ENCODE peak calls at places on chromosome 1, in five cellular contexts. One of them, this sample, is unnamed.
A peak's percentile ranks its signal among the peaks of the same experiment; 100 is the strongest.

GRCh38 chr1:87242445-87243185 is 86.1 kb upstream of the LMO4 start:
- DNase-seq in HS-5: no peak
- DNase-seq in left ventricle myocardium inferior: no peak
- DNase-seq in amniotic stem cell: no peak
- DNase-seq in NCI-H2029 treated with DMSO at 0.1 percent for 48 hours: no peak
- DNase-seq in this sample: no peak

GRCh38 chr1:50920409-50920808 is 39.7 kb downstream of the FAF1 start:
- DNase-seq in HS-5: no peak
- DNase-seq in NCI-H2029 treated with DMSO at 0.1 percent for 48 hours: no peak
- DNase-seq in amniotic stem cell: no peak
- DNase-seq in left ventricle myocardium inferior: no peak
- DNase-seq in this sample: no peak

GRCh38 chr1:96845464-96845863 is 123.9 kb downstream of the PTBP2 start:
- DNase-seq in left ventricle myocardium inferior: no peak
- DNase-seq in NCI-H2029 treated with DMSO at 0.1 percent for 48 hours: no peak
- DNase-seq in HS-5: no peak
- DNase-seq in amniotic stem cell: no peak
- DNase-seq in this sample: no peak

GRCh38 chr1:16122361-16122881 is 33.4 kb downstream of the EPHA2 start:
- DNase-seq in amniotic stem cell: no peak
- DNase-seq in HS-5: no peak
- DNase-seq in NCI-H2029 treated with DMSO at 0.1 percent for 48 hours: no peak
- DNase-seq in left ventricle myocardium inferior: no peak
- DNase-seq in this sample: no peak

GRCh38 chr1:167416506-167416905 is 101.8 kb downstream of the CD247 start:
- DNase-seq in left ventricle myocardium inferior: no peak
- DNase-seq in amniotic stem cell: no peak
- DNase-seq in HS-5: no peak
- DNase-seq in NCI-H2029 treated with DMSO at 0.1 percent for 48 hours: no peak
- DNase-seq in this sample: no peak

GRCh38 chr1:226602186-226603029 is 53.8 kb downstream of the STUM start:
- DNase-seq in NCI-H2029 treated with DMSO at 0.1 percent for 48 hours: no peak
- DNase-seq in left ventricle myocardium inferior: peak; percentile 66
- DNase-seq in amniotic stem cell: no peak
- DNase-seq in HS-5: peak; percentile 76
- DNase-seq in this sample: no peak

GRCh38 chr1:171290611-171291010 is 23.4 kb upstream of the FMO4 start:
- DNase-seq in amniotic stem cell: no peak
- DNase-seq in HS-5: no peak
- DNase-seq in left ventricle myocardium inferior: no peak
- DNase-seq in NCI-H2029 treated with DMSO at 0.1 percent for 48 hours: no peak
- DNase-seq in this sample: no peak

GRCh38 chr1:116663821-116664220 is 3.7 kb downstream of the IGSF3 start:
- DNase-seq in amniotic stem cell: no peak
- DNase-seq in left ventricle myocardium inferior: no peak
- DNase-seq in HS-5: no peak
- DNase-seq in NCI-H2029 treated with DMSO at 0.1 percent for 48 hours: no peak
- DNase-seq in this sample: no peak

GRCh38 chr1:187203257-187203656 is 374.5 kb downstream of the PLA2G4A start:
- DNase-seq in amniotic stem cell: peak; percentile 19
- DNase-seq in left ventricle myocardium inferior: no peak
- DNase-seq in HS-5: peak; percentile 49
- DNase-seq in NCI-H2029 treated with DMSO at 0.1 percent for 48 hours: no peak
- DNase-seq in this sample: no peak

GRCh38 chr1:201493757-201494617 is 12.9 kb downstream of the CSRP1 start:
- DNase-seq in HS-5: no peak
- DNase-seq in left ventricle myocardium inferior: peak; percentile 54
- DNase-seq in NCI-H2029 treated with DMSO at 0.1 percent for 48 hours: no peak
- DNase-seq in amniotic stem cell: no peak
- DNase-seq in this sample: no peak

This sample was measured in activated B cell treated with CpG ODN at 0.5 μM for 24 hours.